ENCODE peak calls at places on chromosomes 13 and 19, in seven cellular contexts. One of them, this sample, is unnamed.

GRCh38 chr13:26679945-26680516 is 80.6 kb downstream of the GPR12 start:
- DNase-seq in colonic mucosa: no peak
- DNase-seq in stimulated activated CD8-positive, alpha-beta memory T cell treated with anti-CD3 and anti-CD28 coated beads, Interleukin-7, amount 100 ng/mL, for 1 hour: no peak
- DNase-seq in HAP-1: no peak
- DNase-seq in osteocyte: no peak
- DNase-seq in HFFc6: no peak
- DNase-seq in left cardiac atrium: no peak
- DNase-seq in this sample: no peak

GRCh38 chr19:4972509-4973230 is 3.8 kb downstream of the KDM4B start:
- DNase-seq in HFFc6: peak
- DNase-seq in left cardiac atrium: peak
- DNase-seq in HAP-1: no peak
- DNase-seq in colonic mucosa: no peak
- DNase-seq in osteocyte: no peak
- DNase-seq in stimulated activated CD8-positive, alpha-beta memory T cell treated with anti-CD3 and anti-CD28 coated beads, Interleukin-7, amount 100 ng/mL, for 1 hour: no peak
- DNase-seq in this sample: no peak

GRCh38 chr13:24161010-24161775 is 673 bp downstream of the SPATA13 start:
- DNase-seq in osteocyte: no peak
- DNase-seq in HFFc6: no peak
- DNase-seq in left cardiac atrium: no peak
- DNase-seq in HAP-1: peak
- DNase-seq in colonic mucosa: peak
- DNase-seq in stimulated activated CD8-positive, alpha-beta memory T cell treated with anti-CD3 and anti-CD28 coated beads, Interleukin-7, amount 100 ng/mL, for 1 hour: peak
- DNase-seq in this sample: no peak

GRCh38 chr19:49119411-49120324 is at the start of gene PPFIA3:
- DNase-seq in left cardiac atrium: peak
- DNase-seq in osteocyte: peak
- DNase-seq in colonic mucosa: peak
- DNase-seq in stimulated activated CD8-positive, alpha-beta memory T cell treated with anti-CD3 and anti-CD28 coated beads, Interleukin-7, amount 100 ng/mL, for 1 hour: no peak
- DNase-seq in HAP-1: peak
- DNase-seq in HFFc6: peak
- DNase-seq in this sample: no peak

GRCh38 chr19:1026189-1027019 is at the start of gene CNN2:
- DNase-seq in HFFc6: peak
- DNase-seq in left cardiac atrium: peak
- DNase-seq in HAP-1: peak
- DNase-seq in colonic mucosa: peak
- DNase-seq in osteocyte: peak
- DNase-seq in stimulated activated CD8-positive, alpha-beta memory T cell treated with anti-CD3 and anti-CD28 coated beads, Interleukin-7, amount 100 ng/mL, for 1 hour: peak
- DNase-seq in this sample: no peak

GRCh38 chr19:50258918-50259372 is 55.5 kb downstream of the MYH14 start:
- DNase-seq in stimulated activated CD8-positive, alpha-beta memory T cell treated with anti-CD3 and anti-CD28 coated beads, Interleukin-7, amount 100 ng/mL, for 1 hour: no peak
- DNase-seq in HAP-1: peak
- DNase-seq in HFFc6: no peak
- DNase-seq in left cardiac atrium: no peak
- DNase-seq in osteocyte: no peak
- DNase-seq in colonic mucosa: peak
- DNase-seq in this sample: no peak

GRCh38 chr19:12779162-12779993 is 4.0 kb upstream of the HOOK2 start:
- DNase-seq in HFFc6: no peak
- DNase-seq in left cardiac atrium: peak
- DNase-seq in stimulated activated CD8-positive, alpha-beta memory T cell treated with anti-CD3 and anti-CD28 coated beads, Interleukin-7, amount 100 ng/mL, for 1 hour: no peak
- DNase-seq in HAP-1: peak
- DNase-seq in osteocyte: peak
- DNase-seq in colonic mucosa: peak
- DNase-seq in this sample: no peak

GRCh38 chr19:34969721-34970120 is 5.7 kb upstream of the ZNF792 start:
- DNase-seq in colonic mucosa: peak
- DNase-seq in left cardiac atrium: no peak
- DNase-seq in stimulated activated CD8-positive, alpha-beta memory T cell treated with anti-CD3 and anti-CD28 coated beads, Interleukin-7, amount 100 ng/mL, for 1 hour: no peak
- DNase-seq in HFFc6: no peak
- DNase-seq in HAP-1: no peak
- DNase-seq in osteocyte: peak
- DNase-seq in this sample: no peak

GRCh38 chr19:33507021-33507956 is 14.3 kb downstream of the PEPD start:
- DNase-seq in colonic mucosa: no peak
- DNase-seq in left cardiac atrium: no peak
- DNase-seq in stimulated activated CD8-positive, alpha-beta memory T cell treated with anti-CD3 and anti-CD28 coated beads, Interleukin-7, amount 100 ng/mL, for 1 hour: no peak
- DNase-seq in osteocyte: no peak
- DNase-seq in HFFc6: peak
- DNase-seq in HAP-1: no peak
- DNase-seq in this sample: no peak

GRCh38 chr13:21573920-21574712 is 29.9 kb downstream of the MICU2 start:
- DNase-seq in left cardiac atrium: no peak
- DNase-seq in stimulated activated CD8-positive, alpha-beta memory T cell treated with anti-CD3 and anti-CD28 coated beads, Interleukin-7, amount 100 ng/mL, for 1 hour: no peak
- DNase-seq in HAP-1: no peak
- DNase-seq in HFFc6: no peak
- DNase-seq in osteocyte: no peak
- DNase-seq in colonic mucosa: no peak
- DNase-seq in this sample: no peak

GRCh38 chr13:87953381-87953780 is 282.2 kb downstream of the SLITRK5 start:
- DNase-seq in left cardiac atrium: no peak
- DNase-seq in HAP-1: no peak
- DNase-seq in stimulated activated CD8-positive, alpha-beta memory T cell treated with anti-CD3 and anti-CD28 coated beads, Interleukin-7, amount 100 ng/mL, for 1 hour: no peak
- DNase-seq in colonic mucosa: no peak
- DNase-seq in HFFc6: no peak
- DNase-seq in osteocyte: no peak
- DNase-seq in this sample: no peak

GRCh38 chr13:25529425-25529824 is 157.7 kb downstream of the ATP8A2 start:
- DNase-seq in colonic mucosa: no peak
- DNase-seq in osteocyte: no peak
- DNase-seq in HAP-1: no peak
- DNase-seq in HFFc6: no peak
- DNase-seq in stimulated activated CD8-positive, alpha-beta memory T cell treated with anti-CD3 and anti-CD28 coated beads, Interleukin-7, amount 100 ng/mL, for 1 hour: no peak
- DNase-seq in left cardiac atrium: no peak
- DNase-seq in this sample: no peak

GRCh38 chr19:35715981-35716734 is 1.6 kb upstream of the KMT2B start:
- DNase-seq in HAP-1: no peak
- DNase-seq in stimulated activated CD8-positive, alpha-beta memory T cell treated with anti-CD3 and anti-CD28 coated beads, Interleukin-7, amount 100 ng/mL, for 1 hour: no peak
- DNase-seq in osteocyte: no peak
- DNase-seq in HFFc6: peak
- DNase-seq in colonic mucosa: peak
- DNase-seq in left cardiac atrium: peak
- DNase-seq in this sample: no peak

GRCh38 chr13:52158629-52159158 is 703 bp downstream of the NEK3 start:
- DNase-seq in left cardiac atrium: peak
- DNase-seq in osteocyte: no peak
- DNase-seq in stimulated activated CD8-positive, alpha-beta memory T cell treated with anti-CD3 and anti-CD28 coated beads, Interleukin-7, amount 100 ng/mL, for 1 hour: no peak
- DNase-seq in colonic mucosa: peak
- DNase-seq in HFFc6: no peak
- DNase-seq in HAP-1: peak
- DNase-seq in this sample: no peak

GRCh38 chr19:45097776-45098520 is 5.0 kb downstream of the PPP1R37 start:
- DNase-seq in stimulated activated CD8-positive, alpha-beta memory T cell treated with anti-CD3 and anti-CD28 coated beads, Interleukin-7, amount 100 ng/mL, for 1 hour: no peak
- DNase-seq in colonic mucosa: peak
- DNase-seq in HAP-1: no peak
- DNase-seq in osteocyte: no peak
- DNase-seq in left cardiac atrium: peak
- DNase-seq in HFFc6: peak
- DNase-seq in this sample: peak

GRCh38 chr13:113148940-113149503 is 9.4 kb upstream of the PROZ start:
- DNase-seq in colonic mucosa: no peak
- DNase-seq in HAP-1: no peak
- DNase-seq in osteocyte: peak
- DNase-seq in stimulated activated CD8-positive, alpha-beta memory T cell treated with anti-CD3 and anti-CD28 coated beads, Interleukin-7, amount 100 ng/mL, for 1 hour: no peak
- DNase-seq in left cardiac atrium: no peak
- DNase-seq in HFFc6: no peak
- DNase-seq in this sample: no peak